ENCODE peak calls at places on chromosomes 12 and 14, in seven cellular contexts. K, S, P, T, A, U and F are unnamed samples.

GRCh38 chr14:21003788-21004346 is 4.8 kb downstream of the SLC39A2 start:
- DNase-seq in U (no peak), A (peak; percentile 63), K (no peak), S (no peak), T (no peak), P (no peak), F (no peak)

GRCh38 chr12:1646908-1647669 is 18.1 kb downstream of the WNT5B start:
- DNase-seq in K (no peak), T (no peak), U (no peak), S (no peak), A (no peak), P (no peak), F (no peak)

GRCh38 chr12:51914034-51914923 is 7.0 kb downstream of the ACVRL1 start:
- DNase-seq in U (no peak), A (no peak), K (no peak), S (no peak), P (no peak), T (no peak), F (no peak)

GRCh38 chr12:115697341-115697740 is 580.2 kb downstream of the MED13L start:
- DNase-seq in U (no peak), T (no peak), A (no peak), S (no peak), K (no peak), P (no peak), F (no peak)

GRCh38 chr12:87491089-87491488 is 538.1 kb downstream of the C12orf50 start:
- DNase-seq in S (no peak), U (no peak), T (no peak), P (no peak), A (no peak), K (no peak), F (no peak)

GRCh38 chr12:92539966-92540791 is 162.6 kb upstream of the PLEKHG7 start:
- DNase-seq in A (peak; percentile 53), P (peak; percentile 80), S (no peak), T (no peak), K (no peak), U (no peak), F (no peak)

GRCh38 chr12:4643747-4644146 is 5.1 kb downstream of the AKAP3 start:
- DNase-seq in S (no peak), K (no peak), P (no peak), U (no peak), T (no peak), A (no peak), F (no peak)

GRCh38 chr12:126506426-126507182 is 1441.4 kb downstream of the AACS start:
- DNase-seq in A (no peak), S (no peak), T (no peak), U (no peak), P (no peak), K (no peak), F (no peak)

GRCh38 chr12:57611116-57611809 is at the start of gene ARHGEF25:
- DNase-seq in T (peak; percentile 49), U (no peak), P (peak; percentile 51), S (no peak), K (no peak), A (peak; percentile 82), F (peak; percentile 49)

GRCh38 chr12:57609091-57609780 is 2.0 kb upstream of the ARHGEF25 start:
- DNase-seq in P (no peak), K (no peak), T (no peak), S (no peak), A (peak; percentile 45), U (no peak), F (no peak)

GRCh38 chr12:57610553-57611115 is 601 bp upstream of the ARHGEF25 start:
- DNase-seq in U (no peak), P (no peak), T (no peak), S (no peak), A (peak; percentile 62), K (no peak), F (no peak)

GRCh38 chr12:57607958-57608663 is 3.1 kb upstream of the ARHGEF25 start:
- DNase-seq in K (no peak), A (no peak), S (no peak), U (no peak), P (no peak), T (no peak), F (no peak)

DNA sequence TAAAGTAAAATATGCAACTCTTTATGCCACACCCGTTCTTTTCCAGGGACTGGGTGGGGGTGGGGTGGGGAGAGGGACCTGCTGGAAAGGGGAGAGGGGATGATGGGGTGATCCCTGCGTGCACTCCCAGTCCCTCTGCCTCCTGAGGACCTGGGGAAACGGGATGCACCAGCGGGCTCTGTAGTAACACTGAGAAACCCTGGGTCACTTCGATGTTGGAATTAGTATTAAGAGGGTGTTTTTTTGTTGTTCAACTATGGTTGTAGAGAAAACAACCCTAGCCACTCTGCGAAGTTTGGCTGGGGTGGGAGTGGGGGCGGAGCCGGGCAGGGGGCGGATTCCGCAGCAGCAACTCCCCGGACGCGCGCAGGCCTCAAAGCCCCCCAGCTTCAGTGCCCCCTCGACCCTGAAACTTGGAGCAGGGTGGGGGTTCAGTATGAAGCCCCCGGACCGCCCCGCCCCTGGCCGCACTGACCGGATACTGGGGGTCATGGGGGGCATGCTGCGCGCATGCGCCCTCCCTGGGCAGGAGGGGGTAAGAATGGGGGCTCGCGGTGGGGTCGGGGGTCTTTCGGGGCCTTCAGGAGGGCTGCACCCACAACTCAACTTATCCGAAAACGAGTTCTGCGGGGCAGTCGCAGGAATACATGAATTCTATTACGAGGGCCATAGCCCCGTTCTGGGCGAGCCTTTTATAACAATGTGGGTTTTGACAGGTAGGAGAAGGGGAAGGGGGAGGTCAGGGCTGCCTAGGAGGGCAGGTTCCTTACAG is 1.3 kb upstream of the ARHGEF25 start:
- DNase-seq in P (no peak), U (no peak), T (no peak), K (no peak), A (peak; percentile 70), S (no peak), F (no peak)
- H3K27ac ChIP-seq in P (no peak overlapping the region), U (no peak overlapping the region), T (peak overlapping the region; percentile 93), K (no peak overlapping the region), A (peak overlapping the region; percentile 66), S (peak overlapping the region; percentile 87), F (peak overlapping the region; percentile 68)

GRCh38 chr12:15776532-15776931 is 12.7 kb downstream of the EPS8 start:
- DNase-seq in A (no peak), T (no peak), U (no peak), K (no peak), P (no peak), S (no peak), F (no peak)

GRCh38 chr12:15778126-15778525 is 11.1 kb downstream of the EPS8 start:
- DNase-seq in S (no peak), K (peak; percentile 59), U (no peak), T (no peak), P (no peak), A (no peak), F (no peak)

GRCh38 chr12:15774819-15775218 is 14.4 kb downstream of the EPS8 start:
- DNase-seq in P (no peak), T (no peak), U (no peak), S (no peak), A (no peak), K (no peak), F (no peak)

GRCh38 chr12:15779925-15780324 is 9.3 kb downstream of the EPS8 start:
- DNase-seq in P (no peak), T (no peak), S (no peak), U (no peak), A (no peak), K (peak; percentile 25), F (no peak)

DNA sequence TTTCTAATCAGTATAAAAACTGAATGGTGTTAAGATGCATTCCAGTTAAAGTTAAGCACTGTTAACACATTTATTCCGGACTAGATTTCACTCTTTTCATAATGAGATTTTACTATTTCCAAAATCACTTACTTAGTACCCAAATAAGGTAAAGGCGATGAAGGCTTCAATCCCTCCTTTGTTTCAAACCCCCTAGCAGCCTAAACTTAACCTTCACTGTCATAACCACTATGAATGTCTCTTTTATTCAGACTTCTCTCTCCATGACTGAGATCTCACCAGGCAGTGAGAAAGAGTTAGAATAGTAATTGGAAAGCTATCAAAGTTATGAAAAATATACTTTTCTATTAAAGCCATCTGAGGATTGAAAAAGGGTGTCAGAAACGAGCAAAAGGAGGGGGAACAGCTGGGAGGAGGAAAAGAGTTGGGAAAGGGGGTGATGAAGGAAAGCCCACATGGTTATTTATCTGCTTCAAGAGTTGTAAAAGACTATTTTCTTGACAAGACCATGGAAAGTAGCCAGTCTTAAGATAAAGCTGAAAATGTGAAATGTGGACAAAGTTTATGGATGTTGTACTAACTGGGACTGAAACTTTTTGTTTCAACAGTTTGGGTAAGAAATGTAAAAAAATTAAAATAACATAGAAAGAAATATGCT is 11.7 kb downstream of the EPS8 start:
- DNase-seq in K (no peak), A (no peak), U (no peak), S (no peak), T (no peak), P (no peak), F (no peak)
- H3K27ac ChIP-seq in K (no peak overlapping the region), A (no peak overlapping the region), U (no peak overlapping the region), S (no peak overlapping the region), T (peak overlapping the region; percentile 38), P (no peak overlapping the region), F (peak overlapping the region; percentile 45)

GRCh38 chr12:69419701-69420100 is 50.5 kb upstream of the FRS2 start:
- DNase-seq in S (no peak), U (no peak), T (no peak), K (no peak), P (no peak), A (no peak), F (no peak)

GRCh38 chr12:69417741-69418167 is 52.4 kb upstream of the FRS2 start:
- DNase-seq in U (no peak), K (no peak), T (no peak), P (no peak), S (no peak), A (no peak), F (no peak)

GRCh38 chr12:69417231-69417630 is 53.0 kb upstream of the FRS2 start:
- DNase-seq in P (no peak), S (no peak), U (no peak), T (no peak), A (no peak), K (no peak), F (no peak)

GRCh38 chr12:69412655-69413054 is 53.1 kb downstream of the YEATS4 start:
- DNase-seq in T (no peak), U (no peak), K (no peak), A (no peak), S (no peak), P (no peak), F (no peak)

DNA sequence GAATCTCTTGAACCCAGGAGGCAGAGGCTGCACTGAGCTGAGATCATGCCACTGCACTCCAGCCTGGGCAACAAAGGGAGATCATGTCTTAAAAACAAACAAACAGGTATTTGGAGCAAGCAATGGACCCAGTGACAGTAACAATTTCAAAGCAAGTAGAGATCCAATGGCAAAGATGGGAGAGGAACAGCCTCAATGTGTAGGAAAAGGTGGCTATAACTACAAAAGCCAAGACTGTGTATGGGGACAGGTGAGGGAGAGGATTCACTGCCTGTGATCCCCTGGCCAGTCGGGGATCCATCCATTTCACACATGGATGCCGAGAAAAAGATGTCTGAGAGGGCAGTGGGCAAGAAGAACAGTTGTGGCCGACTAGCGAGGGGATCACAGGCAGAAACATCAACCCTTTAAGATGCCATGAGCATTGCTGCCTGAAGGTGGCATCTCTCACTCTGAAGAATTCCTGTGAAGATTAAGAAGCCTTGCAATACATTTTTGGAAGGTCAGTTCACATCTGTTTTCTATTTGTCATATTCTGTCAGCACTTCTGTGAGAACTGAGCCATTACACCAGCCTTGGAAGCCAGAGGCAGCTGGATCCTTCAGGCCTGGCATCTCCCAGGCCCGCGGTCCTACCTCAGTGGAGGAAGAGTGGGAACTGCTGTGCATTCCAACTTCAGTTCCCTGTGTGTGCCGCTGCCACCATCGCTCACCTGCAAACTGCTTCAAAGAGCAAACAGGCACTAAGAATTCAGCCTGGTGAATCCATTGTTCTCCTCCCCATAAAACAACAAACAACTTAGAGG is 54.5 kb upstream of the FRS2 start:
- DNase-seq in P (peak; percentile 64), T (peak; percentile 51), A (peak; percentile 70), U (peak; percentile 88), S (no peak), K (peak; percentile 57), F (peak; percentile 30)
- H3K27ac ChIP-seq in P (no peak overlapping the region), T (no peak overlapping the region), A (no peak overlapping the region), U (peak overlapping the region; percentile 61), S (no peak overlapping the region), K (no peak overlapping the region), F (no peak overlapping the region)

DNA sequence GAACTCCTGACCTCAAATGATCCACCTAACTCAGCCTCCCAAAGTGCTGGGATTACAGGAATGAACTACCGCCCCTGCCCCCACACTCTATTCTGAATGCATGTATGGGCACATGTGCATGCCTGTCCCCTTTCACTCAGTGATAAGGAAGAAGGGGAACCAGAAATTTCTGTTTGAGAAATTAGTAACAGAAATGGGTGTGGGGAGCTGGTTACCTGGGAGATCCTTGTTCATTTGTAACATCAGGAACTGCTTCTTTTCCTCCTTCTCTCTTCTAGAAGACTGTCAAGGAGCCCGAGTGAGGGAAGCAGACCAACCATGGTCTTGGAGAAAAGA is 3.5 kb downstream of the PPP1R3E start:
- DNase-seq in S (no peak), P (no peak), A (no peak), U (no peak), T (no peak), K (no peak), F (no peak)
- H3K27ac ChIP-seq in S (peak overlapping the region; percentile 94), P (peak overlapping the region; percentile 99), A (peak overlapping the region; percentile 93), U (peak overlapping the region; percentile 21), T (peak overlapping the region; percentile 97), K (peak overlapping the region; percentile 36), F (peak overlapping the region; percentile 69)